ENCODE peak calls at places on chromosomes 7 and 10, in four cellular contexts. One of them, this sample, is unnamed.

GRCh38 chr10:23270531-23270930 is 74.1 kb downstream of the C10orf67 start:
- DNase-seq in NCI-H345: no peak
- DNase-seq in stimulated activated effector memory CD8-positive, alpha-beta T cell treated with anti-CD3 and anti-CD28 coated beads, Interleukin-12 subunit alpha, Interleukin-12 subunit beta, amount 100 ng/mL, for 72 hours: no peak
- DNase-seq in H1: no peak
- DNase-seq in this sample: no peak

GRCh38 chr10:86922553-86922961 is 34.9 kb downstream of the MMRN2 start:
- DNase-seq in stimulated activated effector memory CD8-positive, alpha-beta T cell treated with anti-CD3 and anti-CD28 coated beads, Interleukin-12 subunit alpha, Interleukin-12 subunit beta, amount 100 ng/mL, for 72 hours: no peak
- DNase-seq in H1: no peak
- DNase-seq in NCI-H345: no peak
- DNase-seq in this sample: no peak

GRCh38 chr7:39271386-39271785 is 293.7 kb downstream of the POU6F2 start:
- DNase-seq in NCI-H345: peak
- DNase-seq in stimulated activated effector memory CD8-positive, alpha-beta T cell treated with anti-CD3 and anti-CD28 coated beads, Interleukin-12 subunit alpha, Interleukin-12 subunit beta, amount 100 ng/mL, for 72 hours: no peak
- DNase-seq in H1: no peak
- DNase-seq in this sample: no peak

GRCh38 chr7:155084989-155085388 is 14.9 kb downstream of the HTR5A start:
- DNase-seq in stimulated activated effector memory CD8-positive, alpha-beta T cell treated with anti-CD3 and anti-CD28 coated beads, Interleukin-12 subunit alpha, Interleukin-12 subunit beta, amount 100 ng/mL, for 72 hours: no peak
- DNase-seq in H1: no peak
- DNase-seq in NCI-H345: no peak
- DNase-seq in this sample: no peak

GRCh38 chr7:42445691-42446090 is 208.7 kb upstream of the GLI3 start:
- DNase-seq in H1: no peak
- DNase-seq in NCI-H345: no peak
- DNase-seq in stimulated activated effector memory CD8-positive, alpha-beta T cell treated with anti-CD3 and anti-CD28 coated beads, Interleukin-12 subunit alpha, Interleukin-12 subunit beta, amount 100 ng/mL, for 72 hours: no peak
- DNase-seq in this sample: no peak

GRCh38 chr7:1954366-1955004 is 278.3 kb downstream of the MAD1L1 start:
- DNase-seq in NCI-H345: no peak
- DNase-seq in H1: no peak
- DNase-seq in stimulated activated effector memory CD8-positive, alpha-beta T cell treated with anti-CD3 and anti-CD28 coated beads, Interleukin-12 subunit alpha, Interleukin-12 subunit beta, amount 100 ng/mL, for 72 hours: no peak
- DNase-seq in this sample: no peak

GRCh38 chr7:79979437-79979836 is 155.2 kb upstream of the GNAI1 start:
- DNase-seq in NCI-H345: no peak
- DNase-seq in H1: no peak
- DNase-seq in stimulated activated effector memory CD8-positive, alpha-beta T cell treated with anti-CD3 and anti-CD28 coated beads, Interleukin-12 subunit alpha, Interleukin-12 subunit beta, amount 100 ng/mL, for 72 hours: no peak
- DNase-seq in this sample: no peak

GRCh38 chr10:7561216-7561893 is 105.4 kb downstream of the ITIH5 start:
- DNase-seq in NCI-H345: no peak
- DNase-seq in H1: peak
- DNase-seq in stimulated activated effector memory CD8-positive, alpha-beta T cell treated with anti-CD3 and anti-CD28 coated beads, Interleukin-12 subunit alpha, Interleukin-12 subunit beta, amount 100 ng/mL, for 72 hours: no peak
- DNase-seq in this sample: peak

GRCh38 chr7:102978280-102978679 is 65.5 kb downstream of the LRRC17 start:
- DNase-seq in NCI-H345: no peak
- DNase-seq in H1: no peak
- DNase-seq in stimulated activated effector memory CD8-positive, alpha-beta T cell treated with anti-CD3 and anti-CD28 coated beads, Interleukin-12 subunit alpha, Interleukin-12 subunit beta, amount 100 ng/mL, for 72 hours: no peak
- DNase-seq in this sample: peak

GRCh38 chr10:60964257-60965235 is 20.6 kb upstream of the RHOBTB1 start:
- DNase-seq in H1: no peak
- DNase-seq in stimulated activated effector memory CD8-positive, alpha-beta T cell treated with anti-CD3 and anti-CD28 coated beads, Interleukin-12 subunit alpha, Interleukin-12 subunit beta, amount 100 ng/mL, for 72 hours: no peak
- DNase-seq in NCI-H345: peak
- DNase-seq in this sample: peak

GRCh38 chr10:72243822-72244437 is 27.9 kb upstream of the ASCC1 start:
- DNase-seq in NCI-H345: no peak
- DNase-seq in H1: no peak
- DNase-seq in stimulated activated effector memory CD8-positive, alpha-beta T cell treated with anti-CD3 and anti-CD28 coated beads, Interleukin-12 subunit alpha, Interleukin-12 subunit beta, amount 100 ng/mL, for 72 hours: no peak
- DNase-seq in this sample: peak